ENCODE peak calls at places on chromosomes 11 and 22, in ten cellular contexts. E is neuronal stem cell; B is hypothalamus; H is NCI-H774; I is kidney glomerular epithelial cell; D is fibroblast of the conjunctiva; A is IMR-90; F is GOT3; Y is activated gamma-delta T cell treated with anti-CD3 and anti-CD28 coated beads, Interleukin-2, amount 50 U/mL, for 16 hours; N is RPMI7951. M is an unnamed sample.

GRCh38 chr22:32204856-32205722 is at the start of gene RFPL2:
- DNase-seq in E (peak), B (no peak), H (no peak), I (no peak), D (no peak), A (peak), F (no peak), Y (no peak), N (no peak), M (no peak)

GRCh38 chr22:40213478-40213877 is 35.8 kb downstream of the TNRC6B start:
- DNase-seq in E (no peak), B (no peak), H (no peak), I (no peak), D (no peak), A (no peak), F (no peak), Y (no peak), N (no peak), M (no peak)

GRCh38 chr11:11836676-11837231 is 5.0 kb upstream of the USP47 start:
- DNase-seq in E (no peak), B (no peak), H (no peak), I (no peak), D (no peak), A (peak), F (no peak), Y (no peak), N (no peak), M (no peak)

GRCh38 chr22:29116397-29117123 is 43.7 kb downstream of the KREMEN1 start:
- DNase-seq in E (no peak), B (no peak), H (no peak), I (no peak), D (no peak), A (peak), F (no peak), Y (no peak), N (peak), M (no peak)

GRCh38 chr11:131544591-131544990 is 174.2 kb downstream of the NTM start:
- DNase-seq in E (no peak), B (no peak), H (no peak), I (no peak), D (no peak), A (no peak), F (no peak), Y (no peak), N (no peak), M (no peak)

GRCh38 chr11:17148536-17148935 is 59.2 kb downstream of the PIK3C2A start:
- DNase-seq in E (no peak), B (no peak), H (no peak), I (no peak), D (no peak), A (peak), F (no peak), Y (no peak), N (no peak), M (no peak)

GRCh38 chr11:66745356-66746235 is 16.6 kb upstream of the SPTBN2 start:
- DNase-seq in E (no peak), B (no peak), H (peak), I (peak), D (no peak), A (no peak), F (no peak), Y (peak), N (no peak), M (no peak)

GRCh38 chr11:118152552-118153471 is at the start of gene SCN4B:
- DNase-seq in E (peak), B (peak), H (peak), I (peak), D (peak), A (peak), F (no peak), Y (no peak), N (peak), M (peak)

GRCh38 chr11:44627911-44628729 is 62.7 kb downstream of the CD82 start:
- DNase-seq in E (no peak), B (peak), H (peak), I (peak), D (no peak), A (peak), F (no peak), Y (no peak), N (peak), M (peak)

GRCh38 chr11:69718147-69718546 is 14.3 kb upstream of the FGF19 start:
- DNase-seq in E (peak), B (no peak), H (no peak), I (no peak), D (no peak), A (peak), F (no peak), Y (no peak), N (no peak), M (no peak)

GRCh38 chr11:127252321-127252720 is 251.8 kb upstream of the KIRREL3 start:
- DNase-seq in E (no peak), B (no peak), H (no peak), I (no peak), D (no peak), A (no peak), F (no peak), Y (no peak), N (peak), M (no peak)

GRCh38 chr22:27032121-27032761 is 374.9 kb downstream of the MIAT start:
- DNase-seq in E (no peak), B (peak), H (peak), I (no peak), D (no peak), A (no peak), F (no peak), Y (no peak), N (peak), M (no peak)